ENCODE peak calls at places on chromosome 17, in four cellular contexts. One of them, this sample, is unnamed.

GRCh38 chr17:63173450-63173849 is 207.4 kb downstream of the TANC2 start:
- DNase-seq in CD4-positive, alpha-beta T cell: no peak
- DNase-seq in AG04449: no peak
- DNase-seq in GM06990: no peak
- DNase-seq in this sample: no peak

GRCh38 chr17:57519199-57519598 is 225.9 kb downstream of the CCDC182 start:
- DNase-seq in CD4-positive, alpha-beta T cell: no peak
- DNase-seq in AG04449: peak; percentile 33
- DNase-seq in GM06990: no peak
- DNase-seq in this sample: no peak

GRCh38 chr17:29847527-29847931 is 82.5 kb downstream of the SSH2 start:
- DNase-seq in AG04449: no peak
- DNase-seq in CD4-positive, alpha-beta T cell: no peak
- DNase-seq in GM06990: no peak
- DNase-seq in this sample: no peak

GRCh38 chr17:42566873-42567573 is at the start of gene MLX:
- DNase-seq in CD4-positive, alpha-beta T cell: peak; percentile 87
- DNase-seq in AG04449: no peak
- DNase-seq in GM06990: peak; percentile 95
- DNase-seq in this sample: peak; percentile 90

GRCh38 chr17:54967621-54968258 is 714 bp downstream of the COX11 start:
- DNase-seq in CD4-positive, alpha-beta T cell: no peak
- DNase-seq in AG04449: no peak
- DNase-seq in GM06990: no peak
- DNase-seq in this sample: no peak

GRCh38 chr17:2724783-2725164 is 13.2 kb upstream of the CLUH start:
- DNase-seq in GM06990: peak; percentile 53
- DNase-seq in CD4-positive, alpha-beta T cell: no peak
- DNase-seq in AG04449: no peak
- DNase-seq in this sample: peak; percentile 25

GRCh38 chr17:57121308-57122042 is 36.4 kb downstream of the AKAP1 start:
- DNase-seq in CD4-positive, alpha-beta T cell: no peak
- DNase-seq in GM06990: no peak
- DNase-seq in AG04449: peak; percentile 4
- DNase-seq in this sample: no peak

GRCh38 chr17:58534901-58535421 is 20.5 kb upstream of the MTMR4 start:
- DNase-seq in GM06990: no peak
- DNase-seq in AG04449: no peak
- DNase-seq in CD4-positive, alpha-beta T cell: no peak
- DNase-seq in this sample: no peak

GRCh38 chr17:888998-889401 is 90.6 kb downstream of the NXN start:
- DNase-seq in AG04449: no peak
- DNase-seq in GM06990: no peak
- DNase-seq in CD4-positive, alpha-beta T cell: no peak
- DNase-seq in this sample: no peak

GRCh38 chr17:18851206-18851605 is 6.7 kb upstream of the PRPSAP2 start:
- DNase-seq in GM06990: no peak
- DNase-seq in CD4-positive, alpha-beta T cell: no peak
- DNase-seq in AG04449: no peak
- DNase-seq in this sample: no peak

GRCh38 chr17:37828313-37829124 is 83.7 kb upstream of the HNF1B start:
- DNase-seq in GM06990: no peak
- DNase-seq in AG04449: no peak
- DNase-seq in CD4-positive, alpha-beta T cell: no peak
- DNase-seq in this sample: no peak

GRCh38 chr17:52124993-52125392 is 33.5 kb downstream of the CA10 start:
- DNase-seq in AG04449: no peak
- DNase-seq in GM06990: no peak
- DNase-seq in CD4-positive, alpha-beta T cell: no peak
- DNase-seq in this sample: no peak

DNA sequence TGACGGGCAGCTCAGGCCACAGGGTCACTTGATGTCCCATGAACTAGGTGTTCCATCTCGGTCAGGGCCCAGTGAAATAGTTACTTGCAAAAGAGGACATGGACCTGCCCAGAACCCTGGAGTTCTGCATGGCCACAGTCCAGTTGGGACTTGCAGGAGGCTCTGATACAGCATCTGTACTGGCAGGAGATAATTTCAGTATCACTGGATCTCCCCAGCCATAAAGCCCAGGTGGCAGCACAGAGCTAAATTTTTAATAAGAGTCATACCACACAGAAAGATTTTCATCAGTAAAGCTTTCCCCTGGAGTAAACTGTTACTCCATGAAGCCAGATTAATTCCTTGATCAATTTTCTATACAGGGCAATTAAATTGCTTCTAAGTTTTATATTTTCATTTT is 18.0 kb upstream of the SLC16A5 start:
- DNase-seq in AG04449: no peak
- DNase-seq in GM06990: no peak
- DNase-seq in CD4-positive, alpha-beta T cell: no peak
- DNase-seq in this sample: no peak
- TF ChIP-seq CTCF in AG04449: peak; percentile 36
- TF ChIP-seq CTCF in GM06990: peak; percentile 24
- TF ChIP-seq CTCF in CD4-positive, alpha-beta T cell: peak; percentile 23
- TF ChIP-seq CTCF in this sample: no peak

GRCh38 chr17:74959826-74960738 is 12.5 kb downstream of the HID1 start:
- DNase-seq in CD4-positive, alpha-beta T cell: no peak
- DNase-seq in GM06990: no peak
- DNase-seq in AG04449: no peak
- DNase-seq in this sample: no peak
- TF ChIP-seq CTCF in CD4-positive, alpha-beta T cell: no peak
- TF ChIP-seq CTCF in GM06990: no peak
- TF ChIP-seq CTCF in AG04449: no peak
- TF ChIP-seq CTCF in this sample: no peak

DNA sequence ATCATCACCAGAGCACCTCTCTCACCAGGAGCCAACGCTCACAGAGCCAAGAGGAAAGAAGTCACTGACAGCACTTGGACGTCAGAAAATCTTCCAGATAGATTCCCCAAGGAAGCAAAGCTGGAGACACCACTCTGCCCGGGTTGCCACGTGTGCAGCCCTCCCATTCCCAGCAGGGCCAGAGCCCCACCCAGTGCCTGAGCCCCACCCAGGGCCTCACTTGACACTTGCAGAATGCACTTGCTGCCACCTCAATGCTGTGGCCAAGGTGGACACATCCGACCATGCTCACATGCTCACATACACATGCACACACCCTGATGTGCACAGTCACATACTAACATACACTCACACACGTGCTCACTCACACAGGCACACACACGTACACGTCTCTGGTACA is 240.7 kb downstream of the RBFOX3 start:
- DNase-seq in AG04449: no peak
- DNase-seq in CD4-positive, alpha-beta T cell: no peak
- DNase-seq in GM06990: no peak
- DNase-seq in this sample: no peak
- TF ChIP-seq CTCF in AG04449: no peak
- TF ChIP-seq CTCF in CD4-positive, alpha-beta T cell: no peak
- TF ChIP-seq CTCF in GM06990: no peak
- TF ChIP-seq CTCF in this sample: no peak

GRCh38 chr17:7190276-7190917 is 11.2 kb upstream of the ASGR1 start:
- DNase-seq in GM06990: no peak
- DNase-seq in AG04449: no peak
- DNase-seq in CD4-positive, alpha-beta T cell: no peak
- DNase-seq in this sample: no peak

GRCh38 chr17:7184647-7185046 is 5.5 kb upstream of the ASGR1 start:
- DNase-seq in GM06990: no peak
- DNase-seq in AG04449: no peak
- DNase-seq in CD4-positive, alpha-beta T cell: no peak
- DNase-seq in this sample: no peak

GRCh38 chr17:7184091-7184488 is 4.9 kb upstream of the ASGR1 start:
- DNase-seq in AG04449: no peak
- DNase-seq in CD4-positive, alpha-beta T cell: no peak
- DNase-seq in GM06990: no peak
- DNase-seq in this sample: no peak

GRCh38 chr17:7183433-7184090 is 4.4 kb upstream of the ASGR1 start:
- DNase-seq in CD4-positive, alpha-beta T cell: no peak
- DNase-seq in AG04449: no peak
- DNase-seq in GM06990: no peak
- DNase-seq in this sample: no peak

DNA sequence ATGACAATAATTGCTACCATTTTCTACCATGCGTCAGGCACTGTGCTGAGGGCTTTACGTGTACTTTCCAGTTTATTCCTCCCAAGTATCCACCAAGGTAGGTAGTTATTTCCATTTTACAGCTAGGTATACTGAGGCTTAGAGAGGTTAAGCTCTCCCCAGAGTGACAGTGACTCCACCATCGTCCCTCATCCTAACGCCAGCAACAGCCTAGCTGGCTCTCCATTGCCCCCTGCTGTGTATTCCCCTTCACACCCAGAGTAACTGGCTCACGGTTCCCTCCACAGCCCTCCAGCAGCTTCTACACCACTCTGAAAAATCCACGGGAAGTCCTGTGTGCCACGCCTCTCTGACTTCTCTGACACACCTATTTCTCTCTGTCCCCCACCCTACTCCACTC is 7.1 kb upstream of the ASGR1 start:
- DNase-seq in AG04449: no peak
- DNase-seq in CD4-positive, alpha-beta T cell: no peak
- DNase-seq in GM06990: no peak
- DNase-seq in this sample: no peak
- TF ChIP-seq CTCF in AG04449: no peak
- TF ChIP-seq CTCF in CD4-positive, alpha-beta T cell: no peak
- TF ChIP-seq CTCF in GM06990: peak; percentile 56
- TF ChIP-seq CTCF in this sample: no peak